ENCODE peak calls at places on chromosome X, in five cellular contexts. One of them, this sample, is unnamed.

GRCh38 chrX:78573630-78574029 is 85.5 kb downstream of the RTL3 start:
- DNase-seq in cardiac fibroblast: no peak
- DNase-seq in RWPE1: no peak
- DNase-seq in sigmoid colon: no peak
- DNase-seq in CD8-positive, alpha-beta T cell: no peak
- DNase-seq in this sample: no peak

GRCh38 chrX:45524805-45525204 is 324.1 kb upstream of the DIPK2B start:
- DNase-seq in cardiac fibroblast: no peak
- DNase-seq in RWPE1: no peak
- DNase-seq in sigmoid colon: no peak
- DNase-seq in CD8-positive, alpha-beta T cell: no peak
- DNase-seq in this sample: no peak

GRCh38 chrX:49060914-49061313 is 2.1 kb downstream of the CCDC120 start:
- DNase-seq in cardiac fibroblast: no peak
- DNase-seq in RWPE1: no peak
- DNase-seq in sigmoid colon: no peak
- DNase-seq in CD8-positive, alpha-beta T cell: no peak
- DNase-seq in this sample: no peak

GRCh38 chrX:153469811-153470410 is 465 bp downstream of the HAUS7 start:
- DNase-seq in cardiac fibroblast: no peak
- DNase-seq in RWPE1: no peak
- DNase-seq in sigmoid colon: no peak
- DNase-seq in CD8-positive, alpha-beta T cell: no peak
- DNase-seq in this sample: no peak

GRCh38 chrX:40531056-40531826 is 49.5 kb upstream of the ATP6AP2 start:
- DNase-seq in cardiac fibroblast: no peak
- DNase-seq in RWPE1: peak
- DNase-seq in sigmoid colon: no peak
- DNase-seq in CD8-positive, alpha-beta T cell: no peak
- DNase-seq in this sample: no peak

GRCh38 chrX:131830400-131831184 is 192.5 kb upstream of the STK26 start:
- DNase-seq in cardiac fibroblast: peak
- DNase-seq in RWPE1: peak
- DNase-seq in sigmoid colon: peak
- DNase-seq in CD8-positive, alpha-beta T cell: no peak
- DNase-seq in this sample: no peak

GRCh38 chrX:51853251-51853650 is 40.2 kb upstream of the MAGED1 start:
- DNase-seq in cardiac fibroblast: no peak
- DNase-seq in RWPE1: no peak
- DNase-seq in sigmoid colon: no peak
- DNase-seq in CD8-positive, alpha-beta T cell: no peak
- DNase-seq in this sample: no peak

GRCh38 chrX:70494441-70494840 is 49.8 kb downstream of the DLG3 start:
- DNase-seq in cardiac fibroblast: no peak
- DNase-seq in RWPE1: no peak
- DNase-seq in sigmoid colon: no peak
- DNase-seq in CD8-positive, alpha-beta T cell: no peak
- DNase-seq in this sample: no peak

GRCh38 chrX:44873415-44874270 is 655 bp downstream of the KDM6A start:
- DNase-seq in cardiac fibroblast: peak
- DNase-seq in RWPE1: no peak
- DNase-seq in sigmoid colon: peak
- DNase-seq in CD8-positive, alpha-beta T cell: peak
- DNase-seq in this sample: no peak

GRCh38 chrX:27910412-27910811 is 70.8 kb downstream of the DCAF8L1 start:
- DNase-seq in cardiac fibroblast: no peak
- DNase-seq in RWPE1: no peak
- DNase-seq in sigmoid colon: no peak
- DNase-seq in CD8-positive, alpha-beta T cell: no peak
- DNase-seq in this sample: no peak

GRCh38 chrX:46967547-46967946 is 55.3 kb downstream of the JADE3 start:
- DNase-seq in cardiac fibroblast: no peak
- DNase-seq in RWPE1: no peak
- DNase-seq in sigmoid colon: no peak
- DNase-seq in CD8-positive, alpha-beta T cell: no peak
- DNase-seq in this sample: no peak

GRCh38 chrX:34585561-34585960 is 71.5 kb downstream of the TMEM47 start:
- DNase-seq in cardiac fibroblast: peak
- DNase-seq in RWPE1: no peak
- DNase-seq in sigmoid colon: no peak
- DNase-seq in CD8-positive, alpha-beta T cell: no peak
- DNase-seq in this sample: no peak

GRCh38 chrX:24259544-24260240 is 54.2 kb downstream of the SUPT20HL2 start:
- DNase-seq in cardiac fibroblast: peak
- DNase-seq in RWPE1: peak
- DNase-seq in sigmoid colon: peak
- DNase-seq in CD8-positive, alpha-beta T cell: no peak
- DNase-seq in this sample: no peak

GRCh38 chrX:13902406-13902805 is 85.5 kb upstream of the GPM6B start:
- DNase-seq in cardiac fibroblast: no peak
- DNase-seq in RWPE1: no peak
- DNase-seq in sigmoid colon: no peak
- DNase-seq in CD8-positive, alpha-beta T cell: no peak
- DNase-seq in this sample: no peak

GRCh38 chrX:129637217-129638109 is 17.3 kb downstream of the APLN start:
- DNase-seq in cardiac fibroblast: peak
- DNase-seq in RWPE1: no peak
- DNase-seq in sigmoid colon: peak
- DNase-seq in CD8-positive, alpha-beta T cell: peak
- DNase-seq in this sample: peak

GRCh38 chrX:1059576-1060561 is 152.6 kb downstream of the CRLF2 start:
- DNase-seq in cardiac fibroblast: no peak
- DNase-seq in RWPE1: no peak
- DNase-seq in sigmoid colon: no peak
- DNase-seq in CD8-positive, alpha-beta T cell: no peak
- DNase-seq in this sample: no peak

GRCh38 chrX:103918584-103919335 is 43.7 kb upstream of the TMSB15B start:
- DNase-seq in cardiac fibroblast: peak
- DNase-seq in RWPE1: peak
- DNase-seq in sigmoid colon: peak
- DNase-seq in CD8-positive, alpha-beta T cell: peak
- DNase-seq in this sample: peak

GRCh38 chrX:35800479-35800878 is 2.3 kb downstream of the MAGEB16 start:
- DNase-seq in cardiac fibroblast: no peak
- DNase-seq in RWPE1: no peak
- DNase-seq in sigmoid colon: no peak
- DNase-seq in CD8-positive, alpha-beta T cell: no peak
- DNase-seq in this sample: no peak

GRCh38 chrX:39907964-39908616 is 189.7 kb downstream of the BCOR start:
- DNase-seq in cardiac fibroblast: peak
- DNase-seq in RWPE1: peak
- DNase-seq in sigmoid colon: peak
- DNase-seq in CD8-positive, alpha-beta T cell: no peak
- DNase-seq in this sample: no peak

GRCh38 chrX:123976671-123977316 is 15.3 kb downstream of the STAG2 start:
- DNase-seq in cardiac fibroblast: peak
- DNase-seq in RWPE1: peak
- DNase-seq in sigmoid colon: no peak
- DNase-seq in CD8-positive, alpha-beta T cell: no peak
- DNase-seq in this sample: no peak

GRCh38 chrX:40380649-40381488 is 199.9 kb upstream of the ATP6AP2 start:
- DNase-seq in cardiac fibroblast: no peak
- DNase-seq in RWPE1: no peak
- DNase-seq in sigmoid colon: no peak
- DNase-seq in CD8-positive, alpha-beta T cell: no peak
- DNase-seq in this sample: no peak

GRCh38 chrX:38804481-38805293 is 3.4 kb downstream of the MID1IP1 start:
- DNase-seq in cardiac fibroblast: peak
- DNase-seq in RWPE1: no peak
- DNase-seq in sigmoid colon: peak
- DNase-seq in CD8-positive, alpha-beta T cell: peak
- DNase-seq in this sample: no peak

GRCh38 chrX:29478336-29479069 is 736.9 kb upstream of the MAGEB2 start:
- DNase-seq in cardiac fibroblast: peak
- DNase-seq in RWPE1: peak
- DNase-seq in sigmoid colon: no peak
- DNase-seq in CD8-positive, alpha-beta T cell: no peak
- DNase-seq in this sample: peak

GRCh38 chrX:49761481-49761880 is 65.7 kb upstream of the PAGE1 start:
- DNase-seq in cardiac fibroblast: peak
- DNase-seq in RWPE1: no peak
- DNase-seq in sigmoid colon: no peak
- DNase-seq in CD8-positive, alpha-beta T cell: no peak
- DNase-seq in this sample: no peak

GRCh38 chrX:101999644-102000539 is 68.1 kb upstream of the ZMAT1 start:
- DNase-seq in cardiac fibroblast: no peak
- DNase-seq in RWPE1: no peak
- DNase-seq in sigmoid colon: no peak
- DNase-seq in CD8-positive, alpha-beta T cell: no peak
- DNase-seq in this sample: no peak

GRCh38 chrX:70134116-70134477 is 850 bp downstream of the IGBP1 start:
- DNase-seq in cardiac fibroblast: peak
- DNase-seq in RWPE1: peak
- DNase-seq in sigmoid colon: no peak
- DNase-seq in CD8-positive, alpha-beta T cell: no peak
- DNase-seq in this sample: no peak

GRCh38 chrX:17475820-17476219 is 100.8 kb downstream of the NHS start:
- DNase-seq in cardiac fibroblast: peak
- DNase-seq in RWPE1: no peak
- DNase-seq in sigmoid colon: no peak
- DNase-seq in CD8-positive, alpha-beta T cell: no peak
- DNase-seq in this sample: no peak

GRCh38 chrX:154596290-154596929 is 11.5 kb downstream of the CTAG1A start:
- DNase-seq in cardiac fibroblast: peak
- DNase-seq in RWPE1: peak
- DNase-seq in sigmoid colon: no peak
- DNase-seq in CD8-positive, alpha-beta T cell: no peak
- DNase-seq in this sample: no peak

GRCh38 chrX:7110821-7111276 is 36.7 kb upstream of the STS start:
- DNase-seq in cardiac fibroblast: no peak
- DNase-seq in RWPE1: no peak
- DNase-seq in sigmoid colon: no peak
- DNase-seq in CD8-positive, alpha-beta T cell: no peak
- DNase-seq in this sample: peak

GRCh38 chrX:7108995-7109634 is 38.4 kb upstream of the STS start:
- DNase-seq in cardiac fibroblast: peak
- DNase-seq in RWPE1: no peak
- DNase-seq in sigmoid colon: no peak
- DNase-seq in CD8-positive, alpha-beta T cell: no peak
- DNase-seq in this sample: no peak

GRCh38 chrX:7109838-7110793 is 37.4 kb upstream of the STS start:
- DNase-seq in cardiac fibroblast: no peak
- DNase-seq in RWPE1: no peak
- DNase-seq in sigmoid colon: no peak
- DNase-seq in CD8-positive, alpha-beta T cell: no peak
- DNase-seq in this sample: no peak

GRCh38 chrX:7111518-7111917 is 36.0 kb upstream of the STS start:
- DNase-seq in cardiac fibroblast: no peak
- DNase-seq in RWPE1: no peak
- DNase-seq in sigmoid colon: no peak
- DNase-seq in CD8-positive, alpha-beta T cell: no peak
- DNase-seq in this sample: no peak

DNA sequence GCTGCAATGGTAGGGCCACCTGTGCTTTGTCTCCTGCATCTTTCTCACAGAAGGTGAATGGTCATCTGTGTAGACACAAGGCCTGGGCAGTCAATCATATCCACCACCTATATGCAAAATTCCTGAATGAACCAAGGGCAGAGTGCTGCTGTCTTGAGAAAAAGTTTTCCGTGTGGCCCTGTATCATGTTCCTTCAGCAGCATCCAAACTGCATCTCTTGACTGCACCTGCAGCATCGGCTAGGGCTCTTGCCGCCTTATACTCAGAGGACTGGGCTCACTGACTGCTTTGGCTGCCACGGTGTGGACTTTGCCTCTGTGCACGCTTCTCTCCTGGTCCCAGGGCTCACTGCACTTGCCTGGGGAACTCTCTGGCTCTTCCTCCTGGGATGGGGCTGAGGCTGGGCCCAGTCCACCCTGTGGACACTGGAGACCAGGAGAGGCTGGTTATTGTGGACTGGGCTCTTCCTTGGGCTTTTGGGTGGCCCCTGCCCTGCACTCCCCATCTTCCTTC is 39.5 kb upstream of the STS start:
- DNase-seq in cardiac fibroblast: no peak
- DNase-seq in RWPE1: no peak
- DNase-seq in sigmoid colon: no peak
- DNase-seq in CD8-positive, alpha-beta T cell: no peak
- DNase-seq in this sample: no peak
- TF ChIP-seq CTCF in cardiac fibroblast: no peak
- TF ChIP-seq CTCF in RWPE1: no peak
- TF ChIP-seq CTCF in sigmoid colon: no peak
- TF ChIP-seq CTCF in CD8-positive, alpha-beta T cell: no peak
- TF ChIP-seq CTCF in this sample: no peak

GRCh38 chrX:115563633-115564182 is 2.7 kb downstream of the PLS3 start:
- DNase-seq in cardiac fibroblast: peak
- DNase-seq in RWPE1: no peak
- DNase-seq in sigmoid colon: no peak
- DNase-seq in CD8-positive, alpha-beta T cell: no peak
- DNase-seq in this sample: no peak
- TF ChIP-seq CTCF in cardiac fibroblast: no peak
- TF ChIP-seq CTCF in RWPE1: no peak
- TF ChIP-seq CTCF in sigmoid colon: no peak
- TF ChIP-seq CTCF in CD8-positive, alpha-beta T cell: no peak
- TF ChIP-seq CTCF in this sample: no peak

GRCh38 chrX:105263171-105263570 is 42.7 kb upstream of the TEX13A start:
- DNase-seq in cardiac fibroblast: no peak
- DNase-seq in RWPE1: no peak
- DNase-seq in sigmoid colon: no peak
- DNase-seq in CD8-positive, alpha-beta T cell: no peak
- DNase-seq in this sample: no peak

DNA sequence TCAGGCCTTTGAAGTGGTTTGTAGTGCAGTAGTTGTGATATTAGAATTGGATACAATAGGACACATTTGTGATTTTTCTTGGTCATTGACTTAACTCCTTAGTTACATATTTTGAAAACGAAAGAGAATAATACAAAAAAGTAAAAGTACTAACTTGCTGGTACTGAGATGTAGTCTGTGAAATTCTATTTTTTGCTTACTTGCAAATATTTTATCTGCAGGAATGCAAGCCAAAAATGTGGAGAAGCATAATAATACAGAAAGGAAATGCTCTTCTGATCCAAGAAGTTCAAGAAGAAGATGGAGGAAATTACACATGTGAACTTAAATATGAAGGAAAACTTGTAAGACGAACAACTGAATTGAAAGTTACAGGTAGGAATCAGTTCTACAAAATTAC is 46.7 kb upstream of the TEX13A start:
- DNase-seq in cardiac fibroblast: no peak
- DNase-seq in RWPE1: no peak
- DNase-seq in sigmoid colon: no peak
- DNase-seq in CD8-positive, alpha-beta T cell: no peak
- DNase-seq in this sample: no peak
- TF ChIP-seq CTCF in cardiac fibroblast: no peak
- TF ChIP-seq CTCF in RWPE1: no peak
- TF ChIP-seq CTCF in sigmoid colon: no peak
- TF ChIP-seq CTCF in CD8-positive, alpha-beta T cell: no peak
- TF ChIP-seq CTCF in this sample: no peak

DNA sequence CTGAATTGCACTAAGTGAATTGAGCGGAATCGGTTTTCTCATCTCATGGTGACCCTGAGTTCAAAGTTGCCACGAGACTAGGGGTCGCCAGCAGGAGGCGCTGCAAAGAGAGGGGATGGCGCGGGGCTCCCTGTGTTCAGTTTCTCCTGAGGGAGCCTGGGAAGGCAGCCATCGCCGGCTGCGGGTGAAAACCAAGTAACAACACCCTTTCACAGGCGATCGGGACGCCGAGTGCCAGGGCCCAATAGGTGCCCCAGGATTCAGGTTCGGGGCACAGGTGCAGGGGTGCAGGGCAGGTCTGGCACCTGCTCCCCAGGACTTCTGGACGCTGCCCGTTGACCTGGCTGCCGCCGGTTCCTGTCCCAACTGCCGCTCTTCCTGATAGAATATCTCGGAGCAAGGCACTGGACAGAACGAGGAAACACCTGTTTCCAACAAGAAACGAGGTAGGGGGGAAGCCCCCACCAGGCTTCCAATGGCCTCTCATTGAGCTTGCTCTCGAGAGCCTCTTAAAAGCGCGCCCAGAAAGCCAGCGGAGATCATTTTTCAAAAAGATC is 1.1 kb upstream of the FGF16 start:
- DNase-seq in cardiac fibroblast: no peak
- DNase-seq in RWPE1: no peak
- DNase-seq in sigmoid colon: no peak
- DNase-seq in CD8-positive, alpha-beta T cell: no peak
- DNase-seq in this sample: no peak
- TF ChIP-seq CTCF in cardiac fibroblast: peak
- TF ChIP-seq CTCF in RWPE1: no peak
- TF ChIP-seq CTCF in sigmoid colon: no peak
- TF ChIP-seq CTCF in CD8-positive, alpha-beta T cell: no peak
- TF ChIP-seq CTCF in this sample: peak